ENCODE peak calls at places on chromosomes 1 and 21, in nine cellular contexts. W, D, J, R, V, B, L, S and A are unnamed samples.

GRCh38 chr1:248373761-248374160 is 1.8 kb upstream of the OR2T6 start:
- DNase-seq in W (no peak), D (no peak), J (no peak), R (no peak), V (no peak), B (no peak), L (no peak), S (no peak), A (no peak)

GRCh38 chr1:234599617-234600417 is 10.2 kb downstream of the IRF2BP2 start:
- DNase-seq in W (peak), D (peak), J (peak), R (peak), V (peak), B (peak), L (no peak), S (no peak), A (peak)

GRCh38 chr1:53663525-53664300 is 75.3 kb downstream of the GLIS1 start:
- DNase-seq in W (no peak), D (no peak), J (no peak), R (no peak), V (no peak), B (no peak), L (no peak), S (no peak), A (no peak)

GRCh38 chr1:101002551-101002950 is 23.0 kb downstream of the DPH5 start:
- DNase-seq in W (no peak), D (peak), J (no peak), R (peak), V (peak), B (peak), L (no peak), S (no peak), A (no peak)

GRCh38 chr1:40774266-40774998 is 9.2 kb upstream of the KCNQ4 start:
- DNase-seq in W (peak), D (peak), J (peak), R (peak), V (peak), B (peak), L (peak), S (no peak), A (peak)

GRCh38 chr1:54814571-54814970 is 13.4 kb upstream of the TTC22 start:
- DNase-seq in W (no peak), D (no peak), J (no peak), R (no peak), V (no peak), B (no peak), L (no peak), S (no peak), A (no peak)

GRCh38 chr1:101613549-101613948 is 376.7 kb downstream of the S1PR1 start:
- DNase-seq in W (no peak), D (no peak), J (no peak), R (no peak), V (no peak), B (no peak), L (no peak), S (no peak), A (no peak)

GRCh38 chr1:34923490-34923889 is 6.0 kb downstream of the DLGAP3 start:
- DNase-seq in W (no peak), D (no peak), J (no peak), R (no peak), V (no peak), B (no peak), L (no peak), S (no peak), A (no peak)

GRCh38 chr1:234886081-234886874 is 242.4 kb downstream of the TOMM20 start:
- DNase-seq in W (peak), D (peak), J (no peak), R (no peak), V (no peak), B (no peak), L (no peak), S (no peak), A (no peak)

GRCh38 chr1:158285756-158286241 is 3.9 kb upstream of the CD1C start:
- DNase-seq in W (peak), D (no peak), J (no peak), R (no peak), V (no peak), B (peak), L (no peak), S (no peak), A (no peak)

GRCh38 chr1:173870252-173871075 is 2.3 kb downstream of the ZBTB37 start:
- DNase-seq in W (no peak), D (no peak), J (peak), R (no peak), V (no peak), B (no peak), L (no peak), S (no peak), A (no peak)

GRCh38 chr1:46197551-46198025 is 646 bp downstream of the POMGNT1 start:
- DNase-seq in W (no peak), D (no peak), J (no peak), R (no peak), V (peak), B (no peak), L (no peak), S (no peak), A (no peak)

GRCh38 chr1:221605569-221605968 is 136.3 kb downstream of the DUSP10 start:
- DNase-seq in W (no peak), D (no peak), J (no peak), R (no peak), V (peak), B (no peak), L (no peak), S (no peak), A (no peak)

GRCh38 chr21:19683492-19683891 is 1279.9 kb upstream of the TMPRSS15 start:
- DNase-seq in W (no peak), D (no peak), J (no peak), R (no peak), V (no peak), B (no peak), L (no peak), S (no peak), A (no peak)